ENCODE peak calls at places on chromosomes 11 and 22, in four cellular contexts. One of them, this sample, is unnamed.
A peak's percentile ranks its signal among the peaks of the same experiment; 100 is the strongest.

GRCh38 chr22:33109532-33110148 is 51.5 kb upstream of the SYN3 start:
- DNase-seq in heart right ventricle: no peak
- DNase-seq in stimulated activated CD4-positive, alpha-beta T cell treated with anti-CD3 and anti-CD28 coated beads, Interleukin-12 subunit alpha, Interleukin-12 subunit beta, amount 100 ng/mL, for 24 hours: no peak
- DNase-seq in neural progenitor cell: no peak
- DNase-seq in this sample: no peak

GRCh38 chr22:30636226-30637077 is 871 bp downstream of the SLC35E4 start:
- DNase-seq in heart right ventricle: peak; percentile 27
- DNase-seq in stimulated activated CD4-positive, alpha-beta T cell treated with anti-CD3 and anti-CD28 coated beads, Interleukin-12 subunit alpha, Interleukin-12 subunit beta, amount 100 ng/mL, for 24 hours: no peak
- DNase-seq in neural progenitor cell: peak; percentile 14
- DNase-seq in this sample: no peak

GRCh38 chr11:4697583-4697982 is at the start of gene OR51E2:
- DNase-seq in heart right ventricle: no peak
- DNase-seq in stimulated activated CD4-positive, alpha-beta T cell treated with anti-CD3 and anti-CD28 coated beads, Interleukin-12 subunit alpha, Interleukin-12 subunit beta, amount 100 ng/mL, for 24 hours: no peak
- DNase-seq in neural progenitor cell: peak; percentile 39
- DNase-seq in this sample: no peak

GRCh38 chr11:70281114-70281729 is 10.7 kb downstream of the PPFIA1 start:
- DNase-seq in heart right ventricle: no peak
- DNase-seq in stimulated activated CD4-positive, alpha-beta T cell treated with anti-CD3 and anti-CD28 coated beads, Interleukin-12 subunit alpha, Interleukin-12 subunit beta, amount 100 ng/mL, for 24 hours: no peak
- DNase-seq in neural progenitor cell: no peak
- DNase-seq in this sample: no peak

GRCh38 chr11:102716527-102716926 is 8.2 kb downstream of the MMP8 start:
- DNase-seq in heart right ventricle: no peak
- DNase-seq in stimulated activated CD4-positive, alpha-beta T cell treated with anti-CD3 and anti-CD28 coated beads, Interleukin-12 subunit alpha, Interleukin-12 subunit beta, amount 100 ng/mL, for 24 hours: no peak
- DNase-seq in neural progenitor cell: no peak
- DNase-seq in this sample: no peak

GRCh38 chr22:47411006-47411405 is 648.6 kb downstream of the TBC1D22A start:
- DNase-seq in heart right ventricle: no peak
- DNase-seq in stimulated activated CD4-positive, alpha-beta T cell treated with anti-CD3 and anti-CD28 coated beads, Interleukin-12 subunit alpha, Interleukin-12 subunit beta, amount 100 ng/mL, for 24 hours: no peak
- DNase-seq in neural progenitor cell: no peak
- DNase-seq in this sample: no peak

GRCh38 chr22:46430961-46431838 is 95.7 kb downstream of the TRMU start:
- DNase-seq in heart right ventricle: no peak
- DNase-seq in stimulated activated CD4-positive, alpha-beta T cell treated with anti-CD3 and anti-CD28 coated beads, Interleukin-12 subunit alpha, Interleukin-12 subunit beta, amount 100 ng/mL, for 24 hours: no peak
- DNase-seq in neural progenitor cell: no peak
- DNase-seq in this sample: no peak

GRCh38 chr11:121229495-121229894 is 63.1 kb upstream of the SC5D start:
- DNase-seq in heart right ventricle: no peak
- DNase-seq in stimulated activated CD4-positive, alpha-beta T cell treated with anti-CD3 and anti-CD28 coated beads, Interleukin-12 subunit alpha, Interleukin-12 subunit beta, amount 100 ng/mL, for 24 hours: no peak
- DNase-seq in neural progenitor cell: no peak
- DNase-seq in this sample: no peak

GRCh38 chr11:131146817-131147490 is 223.5 kb upstream of the NTM start:
- DNase-seq in heart right ventricle: no peak
- DNase-seq in stimulated activated CD4-positive, alpha-beta T cell treated with anti-CD3 and anti-CD28 coated beads, Interleukin-12 subunit alpha, Interleukin-12 subunit beta, amount 100 ng/mL, for 24 hours: no peak
- DNase-seq in neural progenitor cell: no peak
- DNase-seq in this sample: no peak

GRCh38 chr22:21697866-21698265 is 32.1 kb downstream of the PPIL2 start:
- DNase-seq in heart right ventricle: no peak
- DNase-seq in stimulated activated CD4-positive, alpha-beta T cell treated with anti-CD3 and anti-CD28 coated beads, Interleukin-12 subunit alpha, Interleukin-12 subunit beta, amount 100 ng/mL, for 24 hours: no peak
- DNase-seq in neural progenitor cell: no peak
- DNase-seq in this sample: no peak

GRCh38 chr11:80668039-80668438 is 1227.2 kb upstream of the TENM4 start:
- DNase-seq in heart right ventricle: no peak
- DNase-seq in stimulated activated CD4-positive, alpha-beta T cell treated with anti-CD3 and anti-CD28 coated beads, Interleukin-12 subunit alpha, Interleukin-12 subunit beta, amount 100 ng/mL, for 24 hours: no peak
- DNase-seq in neural progenitor cell: no peak
- DNase-seq in this sample: no peak

GRCh38 chr22:20551805-20552449 is 44.5 kb downstream of the MED15 start:
- DNase-seq in heart right ventricle: peak; percentile 52
- DNase-seq in stimulated activated CD4-positive, alpha-beta T cell treated with anti-CD3 and anti-CD28 coated beads, Interleukin-12 subunit alpha, Interleukin-12 subunit beta, amount 100 ng/mL, for 24 hours: no peak
- DNase-seq in neural progenitor cell: no peak
- DNase-seq in this sample: no peak

GRCh38 chr11:131668867-131669780 is 298.7 kb downstream of the NTM start:
- DNase-seq in heart right ventricle: no peak
- DNase-seq in stimulated activated CD4-positive, alpha-beta T cell treated with anti-CD3 and anti-CD28 coated beads, Interleukin-12 subunit alpha, Interleukin-12 subunit beta, amount 100 ng/mL, for 24 hours: no peak
- DNase-seq in neural progenitor cell: peak; percentile 80
- DNase-seq in this sample: no peak

GRCh38 chr22:46050916-46051614 is 74.1 kb upstream of the WNT7B start:
- DNase-seq in heart right ventricle: no peak
- DNase-seq in stimulated activated CD4-positive, alpha-beta T cell treated with anti-CD3 and anti-CD28 coated beads, Interleukin-12 subunit alpha, Interleukin-12 subunit beta, amount 100 ng/mL, for 24 hours: no peak
- DNase-seq in neural progenitor cell: no peak
- DNase-seq in this sample: peak; percentile 16

GRCh38 chr11:8206251-8207079 is 37.6 kb upstream of the RIC3 start:
- DNase-seq in heart right ventricle: peak; percentile 56
- DNase-seq in stimulated activated CD4-positive, alpha-beta T cell treated with anti-CD3 and anti-CD28 coated beads, Interleukin-12 subunit alpha, Interleukin-12 subunit beta, amount 100 ng/mL, for 24 hours: no peak
- DNase-seq in neural progenitor cell: peak; percentile 80
- DNase-seq in this sample: no peak

GRCh38 chr22:29265929-29266328 is 1.9 kb downstream of the RHBDD3 start:
- DNase-seq in heart right ventricle: no peak
- DNase-seq in stimulated activated CD4-positive, alpha-beta T cell treated with anti-CD3 and anti-CD28 coated beads, Interleukin-12 subunit alpha, Interleukin-12 subunit beta, amount 100 ng/mL, for 24 hours: no peak
- DNase-seq in neural progenitor cell: no peak
- DNase-seq in this sample: no peak

GRCh38 chr11:36288442-36289225 is 590 bp downstream of the COMMD9 start:
- DNase-seq in heart right ventricle: no peak
- DNase-seq in stimulated activated CD4-positive, alpha-beta T cell treated with anti-CD3 and anti-CD28 coated beads, Interleukin-12 subunit alpha, Interleukin-12 subunit beta, amount 100 ng/mL, for 24 hours: no peak
- DNase-seq in neural progenitor cell: no peak
- DNase-seq in this sample: no peak

GRCh38 chr11:27642954-27643353 is 57.3 kb downstream of the BDNF start:
- DNase-seq in heart right ventricle: no peak
- DNase-seq in stimulated activated CD4-positive, alpha-beta T cell treated with anti-CD3 and anti-CD28 coated beads, Interleukin-12 subunit alpha, Interleukin-12 subunit beta, amount 100 ng/mL, for 24 hours: no peak
- DNase-seq in neural progenitor cell: no peak
- DNase-seq in this sample: no peak

GRCh38 chr11:114081641-114082414 is 22.3 kb downstream of the ZBTB16 start:
- DNase-seq in heart right ventricle: no peak
- DNase-seq in stimulated activated CD4-positive, alpha-beta T cell treated with anti-CD3 and anti-CD28 coated beads, Interleukin-12 subunit alpha, Interleukin-12 subunit beta, amount 100 ng/mL, for 24 hours: no peak
- DNase-seq in neural progenitor cell: no peak
- DNase-seq in this sample: no peak

GRCh38 chr11:2721163-2721935 is 21.6 kb upstream of the KCNQ1OT1 start:
- DNase-seq in heart right ventricle: peak; percentile 3
- DNase-seq in stimulated activated CD4-positive, alpha-beta T cell treated with anti-CD3 and anti-CD28 coated beads, Interleukin-12 subunit alpha, Interleukin-12 subunit beta, amount 100 ng/mL, for 24 hours: no peak
- DNase-seq in neural progenitor cell: peak; percentile 96
- DNase-seq in this sample: no peak

GRCh38 chr11:131977231-131977630 is 606.8 kb downstream of the NTM start:
- DNase-seq in heart right ventricle: no peak
- DNase-seq in stimulated activated CD4-positive, alpha-beta T cell treated with anti-CD3 and anti-CD28 coated beads, Interleukin-12 subunit alpha, Interleukin-12 subunit beta, amount 100 ng/mL, for 24 hours: no peak
- DNase-seq in neural progenitor cell: peak; percentile 40
- DNase-seq in this sample: no peak

GRCh38 chr11:69427906-69428880 is 53.3 kb upstream of the LINC01488 start:
- DNase-seq in heart right ventricle: no peak
- DNase-seq in stimulated activated CD4-positive, alpha-beta T cell treated with anti-CD3 and anti-CD28 coated beads, Interleukin-12 subunit alpha, Interleukin-12 subunit beta, amount 100 ng/mL, for 24 hours: no peak
- DNase-seq in neural progenitor cell: no peak
- DNase-seq in this sample: no peak

GRCh38 chr11:128480066-128480465 is 107.3 kb downstream of the ETS1 start:
- DNase-seq in heart right ventricle: peak; percentile 44
- DNase-seq in stimulated activated CD4-positive, alpha-beta T cell treated with anti-CD3 and anti-CD28 coated beads, Interleukin-12 subunit alpha, Interleukin-12 subunit beta, amount 100 ng/mL, for 24 hours: no peak
- DNase-seq in neural progenitor cell: no peak
- DNase-seq in this sample: no peak

GRCh38 chr11:74418509-74418895 is 20.3 kb upstream of the PGM2L1 start:
- DNase-seq in heart right ventricle: no peak
- DNase-seq in stimulated activated CD4-positive, alpha-beta T cell treated with anti-CD3 and anti-CD28 coated beads, Interleukin-12 subunit alpha, Interleukin-12 subunit beta, amount 100 ng/mL, for 24 hours: no peak
- DNase-seq in neural progenitor cell: no peak
- DNase-seq in this sample: no peak

GRCh38 chr11:82842019-82842418 is 58.2 kb downstream of the PRCP start:
- DNase-seq in heart right ventricle: no peak
- DNase-seq in stimulated activated CD4-positive, alpha-beta T cell treated with anti-CD3 and anti-CD28 coated beads, Interleukin-12 subunit alpha, Interleukin-12 subunit beta, amount 100 ng/mL, for 24 hours: no peak
- DNase-seq in neural progenitor cell: peak; percentile 21
- DNase-seq in this sample: no peak

GRCh38 chr11:116851631-116852030 is 14.2 kb upstream of the APOA1 start:
- DNase-seq in heart right ventricle: no peak
- DNase-seq in stimulated activated CD4-positive, alpha-beta T cell treated with anti-CD3 and anti-CD28 coated beads, Interleukin-12 subunit alpha, Interleukin-12 subunit beta, amount 100 ng/mL, for 24 hours: no peak
- DNase-seq in neural progenitor cell: no peak
- DNase-seq in this sample: no peak

GRCh38 chr22:47192651-47193437 is 430.4 kb downstream of the TBC1D22A start:
- DNase-seq in heart right ventricle: no peak
- DNase-seq in stimulated activated CD4-positive, alpha-beta T cell treated with anti-CD3 and anti-CD28 coated beads, Interleukin-12 subunit alpha, Interleukin-12 subunit beta, amount 100 ng/mL, for 24 hours: no peak
- DNase-seq in neural progenitor cell: no peak
- DNase-seq in this sample: peak; percentile 14

GRCh38 chr11:3137486-3138177 is 27.5 kb downstream of the OSBPL5 start:
- DNase-seq in heart right ventricle: peak; percentile 18
- DNase-seq in stimulated activated CD4-positive, alpha-beta T cell treated with anti-CD3 and anti-CD28 coated beads, Interleukin-12 subunit alpha, Interleukin-12 subunit beta, amount 100 ng/mL, for 24 hours: no peak
- DNase-seq in neural progenitor cell: no peak
- DNase-seq in this sample: no peak

GRCh38 chr11:6431861-6432260 is 8.9 kb downstream of the HPX start:
- DNase-seq in heart right ventricle: no peak
- DNase-seq in stimulated activated CD4-positive, alpha-beta T cell treated with anti-CD3 and anti-CD28 coated beads, Interleukin-12 subunit alpha, Interleukin-12 subunit beta, amount 100 ng/mL, for 24 hours: no peak
- DNase-seq in neural progenitor cell: no peak
- DNase-seq in this sample: no peak

GRCh38 chr11:70578831-70579230 is 180.5 kb downstream of the CTTN start:
- DNase-seq in heart right ventricle: no peak
- DNase-seq in stimulated activated CD4-positive, alpha-beta T cell treated with anti-CD3 and anti-CD28 coated beads, Interleukin-12 subunit alpha, Interleukin-12 subunit beta, amount 100 ng/mL, for 24 hours: no peak
- DNase-seq in neural progenitor cell: no peak
- DNase-seq in this sample: no peak

GRCh38 chr11:128830836-128831780 is 36.0 kb downstream of the KCNJ1 start:
- DNase-seq in heart right ventricle: peak; percentile 81
- DNase-seq in stimulated activated CD4-positive, alpha-beta T cell treated with anti-CD3 and anti-CD28 coated beads, Interleukin-12 subunit alpha, Interleukin-12 subunit beta, amount 100 ng/mL, for 24 hours: peak; percentile 77
- DNase-seq in neural progenitor cell: peak; percentile 88
- DNase-seq in this sample: peak; percentile 74

GRCh38 chr11:61539958-61540357 is 31.4 kb downstream of the LRRC10B start:
- DNase-seq in heart right ventricle: no peak
- DNase-seq in stimulated activated CD4-positive, alpha-beta T cell treated with anti-CD3 and anti-CD28 coated beads, Interleukin-12 subunit alpha, Interleukin-12 subunit beta, amount 100 ng/mL, for 24 hours: no peak
- DNase-seq in neural progenitor cell: no peak
- DNase-seq in this sample: no peak

This sample was measured in omental fat pad.